ENCODE peak calls at places on chromosomes 16 and 17, in eight cellular contexts. J, A, V, W, L, F, O and U are unnamed samples.

GRCh38 chr16:10501016-10501607 is 79.3 kb downstream of the EMP2 start:
- DNase-seq in J (no peak), A (no peak), V (no peak), W (no peak), L (no peak), F (no peak), O (no peak), U (no peak)

GRCh38 chr17:42409467-42410351 is 13.3 kb downstream of the CAVIN1 start:
- DNase-seq in J (no peak), A (no peak), V (peak), W (peak), L (no peak), F (no peak), O (no peak), U (no peak)

GRCh38 chr16:5428932-5429331 is 331.3 kb upstream of the EEF2KMT start:
- DNase-seq in J (no peak), A (peak), V (no peak), W (no peak), L (no peak), F (no peak), O (no peak), U (no peak)

GRCh38 chr17:61219460-61219859 is 180.2 kb upstream of the TBX2 start:
- DNase-seq in J (no peak), A (peak), V (no peak), W (no peak), L (no peak), F (no peak), O (peak), U (no peak)

GRCh38 chr16:66273644-66274334 is 92.7 kb upstream of the CDH5 start:
- DNase-seq in J (no peak), A (no peak), V (no peak), W (no peak), L (no peak), F (no peak), O (no peak), U (no peak)

GRCh38 chr17:81494984-81495383 is 17.6 kb downstream of the ACTG1 start:
- DNase-seq in J (no peak), A (no peak), V (no peak), W (no peak), L (peak), F (no peak), O (no peak), U (peak)

GRCh38 chr17:44707755-44708400 is 587 bp upstream of the DBF4B start:
- DNase-seq in J (no peak), A (no peak), V (no peak), W (no peak), L (no peak), F (no peak), O (no peak), U (no peak)

GRCh38 chr16:63188076-63188771 is 1152.0 kb upstream of the CDH8 start:
- DNase-seq in J (no peak), A (no peak), V (no peak), W (no peak), L (no peak), F (no peak), O (no peak), U (no peak)

GRCh38 chr17:2710075-2710803 is 1.3 kb downstream of the CLUH start:
- DNase-seq in J (no peak), A (no peak), V (no peak), W (peak), L (no peak), F (no peak), O (no peak), U (no peak)

GRCh38 chr17:79997004-79997673 is 38.5 kb downstream of the TBC1D16 start:
- DNase-seq in J (peak), A (no peak), V (no peak), W (no peak), L (no peak), F (no peak), O (no peak), U (peak)

GRCh38 chr16:6689643-6690042 is 643.0 kb upstream of the RBFOX1 start:
- DNase-seq in J (no peak), A (no peak), V (no peak), W (no peak), L (no peak), F (no peak), O (no peak), U (no peak)